ENCODE peak calls at places on chromosomes 2 and 18, in seven cellular contexts. N is SJSA1; G is cardiac muscle cell; A is fibroblast of lung; R is tibial artery; O is Peyer's patch; K is effector memory CD4-positive, alpha-beta T cell. F is an unnamed sample. For H3K4me1, the result is how much of the 10 kb centered on the place peaks cover.

GRCh38 chr2:132804045-132804444 is 134.0 kb upstream of the LYPD1 start:
- DNase-seq in N (peak), G (no peak), A (peak), R (no peak), O (no peak), K (no peak), F (no peak)

GRCh38 chr2:133776936-133777587 is 208.8 kb upstream of the NCKAP5 start:
- DNase-seq in N (no peak), G (no peak), A (no peak), R (no peak), O (no peak), K (no peak), F (no peak)

GRCh38 chr18:27656167-27656778 is 471.2 kb upstream of the CHST9 start:
- DNase-seq in N (no peak), G (no peak), A (peak), R (no peak), O (no peak), K (no peak), F (no peak)

GRCh38 chr2:176997074-176997791 is 215.4 kb upstream of the HNRNPA3 start:
- DNase-seq in N (no peak), G (no peak), A (peak), R (no peak), O (no peak), K (no peak), F (no peak)

GRCh38 chr2:31378389-31378788 is 36.2 kb downstream of the XDH start:
- DNase-seq in N (no peak), G (no peak), A (no peak), R (no peak), O (peak), K (no peak), F (no peak)

GRCh38 chr2:171160630-171161424 is at the start of gene TLK1:
- DNase-seq in N (peak), G (peak), A (peak), R (peak), O (peak), K (peak), F (peak)

GRCh38 chr2:144515425-144515693 is 4.6 kb downstream of the ZEB2 start:
- DNase-seq in N (no peak), G (no peak), A (no peak), R (no peak), O (no peak), K (no peak), F (no peak)

GRCh38 chr2:44793322-44793870 is 148.1 kb upstream of the SIX3 start:
- DNase-seq in N (no peak), G (peak), A (peak), R (no peak), O (no peak), K (no peak), F (no peak)

GRCh38 chr18:32362484-32362883 is 108.2 kb downstream of the GAREM1 start:
- DNase-seq in N (no peak), G (no peak), A (peak), R (no peak), O (no peak), K (no peak), F (no peak)

GRCh38 chr2:233349005-233349998 is 5.0 kb upstream of the DGKD start:
- DNase-seq in N (no peak), G (no peak), A (no peak), R (no peak), O (peak), K (no peak), F (no peak)

GRCh38 chr2:236403811-236404210 is 139.6 kb upstream of the ASB18 start:
- DNase-seq in N (no peak), G (no peak), A (no peak), R (no peak), O (no peak), K (no peak), F (no peak)

GRCh38 chr2:120865656-120866055 is 130.0 kb downstream of the GLI2 start:
- DNase-seq in N (no peak), G (no peak), A (no peak), R (peak), O (peak), K (no peak), F (no peak)

GRCh38 chr2:193371200-193371599 is 1176.5 kb upstream of the TMEFF2 start:
- DNase-seq in N (no peak), G (no peak), A (no peak), R (no peak), O (no peak), K (no peak), F (no peak)

GRCh38 chr2:74041182-74041581 is 56.5 kb downstream of the TET3 start:
- DNase-seq in N (no peak), G (no peak), A (no peak), R (no peak), O (no peak), K (no peak), F (no peak)

GRCh38 chr2:172431428-172431827 is 4.0 kb downstream of the ITGA6 start:
- DNase-seq in N (no peak), G (no peak), A (no peak), R (no peak), O (no peak), K (no peak), F (no peak)

GRCh38 chr2:205520311-205520710 is 162.0 kb upstream of the NRP2 start:
- DNase-seq in N (no peak), G (no peak), A (no peak), R (no peak), O (no peak), K (no peak), F (no peak)

GRCh38 chr2:162037028-162037795 is 36.8 kb downstream of the DPP4 start:
- DNase-seq in N (no peak), G (peak), A (no peak), R (no peak), O (no peak), K (no peak), F (no peak)

GRCh38 chr2:241741016-241741415 is 6.6 kb downstream of the D2HGDH start:
- DNase-seq in N (no peak), G (no peak), A (peak), R (no peak), O (no peak), K (no peak), F (peak)

GRCh38 chr2:189631849-189632248 is 29.4 kb upstream of the ASNSD1 start:
- DNase-seq in N (no peak), G (no peak), A (peak), R (no peak), O (no peak), K (no peak), F (no peak)
- H3K27ac ChIP-seq in N (no peak), G (no peak), A (no peak), R (no peak), O (no peak), K (no peak), F (no peak)

GRCh38 chr2:187549193-187549592 is 5.0 kb downstream of the TFPI start:
- DNase-seq in N (no peak), G (no peak), A (no peak), R (no peak), O (no peak), K (no peak), F (no peak)
- H3K4me3 ChIP-seq in N (no peak), G (no peak), A (peak), R (peak), O (no peak), K (no peak), F (no peak)

GRCh38 chr2:28407131-28407975 is 14.7 kb downstream of the FOSL2 start:
- DNase-seq in N (no peak), G (no peak), A (no peak), R (peak), O (peak), K (no peak), F (no peak)
- H3K4me1 ChIP-seq in N (under half), G (under half), A (under half), R (under half), O (under half), K (half or more), F (half or more)

GRCh38 chr2:136000502-136000901 is 15.1 kb upstream of the DARS1 start:
- DNase-seq in N (no peak), G (no peak), A (no peak), R (peak), O (no peak), K (no peak), F (no peak)
- H3K27ac ChIP-seq in N (no peak), G (no peak), A (no peak), R (peak), O (no peak), K (no peak), F (no peak)

DNA sequence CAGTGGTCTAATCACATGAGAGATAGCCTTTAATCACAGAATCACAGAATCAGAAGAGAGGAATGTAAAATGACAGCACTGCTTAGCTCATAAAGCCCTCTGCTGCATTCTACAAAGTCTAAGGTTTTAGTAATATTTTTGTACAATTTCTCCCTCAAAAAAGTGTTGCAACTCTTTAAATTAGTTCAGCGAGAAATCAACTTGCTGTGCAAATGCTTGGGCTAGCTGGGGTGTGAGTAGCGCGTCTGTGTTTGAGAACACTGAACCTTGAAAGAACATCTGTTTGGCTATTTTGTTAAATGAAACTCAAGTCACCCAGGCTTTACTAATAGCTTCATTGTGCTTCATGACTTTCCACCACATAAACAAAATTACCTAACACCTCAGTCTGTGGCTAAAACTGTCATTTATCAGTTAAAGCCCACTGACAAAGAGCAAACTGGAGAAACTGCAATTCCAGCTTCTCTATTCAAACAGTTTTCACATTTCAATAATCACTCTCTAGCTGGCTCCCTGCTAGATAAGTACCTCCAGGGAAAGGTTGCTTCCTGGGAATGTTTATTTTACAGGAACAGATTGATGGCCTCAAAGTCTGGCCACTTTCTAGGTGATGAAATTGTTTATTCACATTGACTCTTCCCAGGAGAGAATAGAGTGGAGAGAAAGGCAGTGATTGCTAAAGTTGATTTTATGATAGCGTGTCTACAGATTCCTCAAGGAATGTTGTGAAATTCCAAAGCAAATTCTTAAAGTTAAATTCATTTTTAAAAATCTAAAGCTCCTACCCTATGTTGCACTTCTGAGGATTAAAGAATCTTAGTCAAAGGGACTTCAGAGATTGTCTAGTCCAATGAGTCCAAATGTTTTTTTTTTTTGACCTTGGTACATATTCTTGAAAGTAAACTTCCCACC is 36.0 kb upstream of the STAT1 start:
- DNase-seq in N (peak), G (no peak), A (peak), R (no peak), O (no peak), K (no peak), F (no peak)
- H3K4me3 ChIP-seq in N (no peak), G (no peak), A (no peak), R (no peak), O (no peak), K (no peak), F (no peak)